ENCODE peak calls at places on chromosomes 12 and 14, in seven cellular contexts. One of them, this sample, is unnamed.

GRCh38 chr12:52063986-52064649 is 5.7 kb upstream of the ATG101 start:
- DNase-seq in H1: no peak
- DNase-seq in HepG2: no peak
- DNase-seq in K562: no peak
- DNase-seq in GM12878: no peak
- DNase-seq in SK-N-SH: no peak
- DNase-seq in HCT116: no peak
- DNase-seq in this sample: no peak

GRCh38 chr12:77841467-77842054 is 10.9 kb downstream of the NAV3 start:
- DNase-seq in HCT116: no peak
- DNase-seq in H1: no peak
- DNase-seq in GM12878: no peak
- DNase-seq in SK-N-SH: no peak
- DNase-seq in K562: no peak
- DNase-seq in HepG2: no peak
- DNase-seq in this sample: no peak

GRCh38 chr14:23577004-23577681 is 1.4 kb downstream of the JPH4 start:
- DNase-seq in K562: no peak
- DNase-seq in SK-N-SH: peak; percentile 92
- DNase-seq in HepG2: no peak
- DNase-seq in HCT116: no peak
- DNase-seq in GM12878: no peak
- DNase-seq in H1: no peak
- DNase-seq in this sample: no peak

GRCh38 chr12:19946549-19946948 is 421.8 kb upstream of the PDE3A start:
- DNase-seq in SK-N-SH: no peak
- DNase-seq in HCT116: no peak
- DNase-seq in H1: no peak
- DNase-seq in GM12878: no peak
- DNase-seq in K562: no peak
- DNase-seq in HepG2: no peak
- DNase-seq in this sample: no peak

GRCh38 chr14:66117600-66117999 is 368.6 kb upstream of the CCDC196 start:
- DNase-seq in HepG2: no peak
- DNase-seq in H1: no peak
- DNase-seq in K562: no peak
- DNase-seq in GM12878: no peak
- DNase-seq in HCT116: peak; percentile 31
- DNase-seq in SK-N-SH: no peak
- DNase-seq in this sample: peak; percentile 59

GRCh38 chr14:89952581-89952980 is 1.9 kb downstream of the EFCAB11 start:
- DNase-seq in GM12878: no peak
- DNase-seq in HCT116: no peak
- DNase-seq in H1: no peak
- DNase-seq in SK-N-SH: no peak
- DNase-seq in K562: no peak
- DNase-seq in HepG2: no peak
- DNase-seq in this sample: no peak

GRCh38 chr12:70719084-70719483 is 81.9 kb upstream of the PTPRB start:
- DNase-seq in K562: no peak
- DNase-seq in HCT116: no peak
- DNase-seq in HepG2: no peak
- DNase-seq in GM12878: no peak
- DNase-seq in SK-N-SH: no peak
- DNase-seq in H1: no peak
- DNase-seq in this sample: no peak

GRCh38 chr12:29223431-29223830 is 74.4 kb downstream of the FAR2 start:
- DNase-seq in H1: no peak
- DNase-seq in HepG2: no peak
- DNase-seq in GM12878: no peak
- DNase-seq in HCT116: no peak
- DNase-seq in SK-N-SH: no peak
- DNase-seq in K562: no peak
- DNase-seq in this sample: no peak

GRCh38 chr12:42508913-42509312 is 80.6 kb downstream of the PRICKLE1 start:
- DNase-seq in HCT116: no peak
- DNase-seq in GM12878: no peak
- DNase-seq in SK-N-SH: no peak
- DNase-seq in K562: no peak
- DNase-seq in H1: no peak
- DNase-seq in HepG2: no peak
- DNase-seq in this sample: no peak

GRCh38 chr12:6852651-6853354 is 853 bp downstream of the USP5 start:
- DNase-seq in HepG2: peak; percentile 35
- DNase-seq in HCT116: no peak
- DNase-seq in K562: peak; percentile 59
- DNase-seq in H1: no peak
- DNase-seq in GM12878: no peak
- DNase-seq in SK-N-SH: peak; percentile 65
- DNase-seq in this sample: no peak

GRCh38 chr14:70188608-70189540 is at the start of gene SLC8A3:
- DNase-seq in SK-N-SH: peak; percentile 85
- DNase-seq in GM12878: no peak
- DNase-seq in H1: no peak
- DNase-seq in K562: no peak
- DNase-seq in HCT116: no peak
- DNase-seq in HepG2: no peak
- DNase-seq in this sample: peak; percentile 71

DNA sequence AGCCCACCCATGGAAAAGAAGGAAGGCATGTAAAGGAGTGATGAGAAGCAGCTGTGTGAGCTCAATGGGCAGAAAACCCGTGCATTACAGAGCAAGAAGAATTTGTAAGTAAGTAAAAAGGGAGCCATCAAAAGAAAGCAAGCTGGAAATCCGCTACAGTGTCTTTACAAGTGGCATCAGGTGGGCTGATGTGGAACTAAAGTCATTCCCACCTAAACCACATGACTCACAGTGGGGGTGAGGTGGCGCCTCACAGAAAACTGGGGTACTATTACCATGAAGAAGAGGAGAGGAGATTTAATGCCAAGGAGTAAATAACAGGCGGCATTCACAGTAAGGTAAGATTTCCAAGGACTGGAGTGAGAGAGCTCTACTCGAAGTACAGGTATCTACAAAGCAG is 48.3 kb downstream of the NDUFA12 start:
- DNase-seq in SK-N-SH: no peak
- DNase-seq in K562: no peak
- DNase-seq in GM12878: no peak
- DNase-seq in HepG2: no peak
- DNase-seq in HCT116: no peak
- DNase-seq in H1: no peak
- DNase-seq in this sample: no peak
- TF ChIP-seq JUND in SK-N-SH: no peak
- TF ChIP-seq JUND in K562: no peak
- TF ChIP-seq JUND in GM12878: no peak
- TF ChIP-seq JUND in HepG2: no peak
- TF ChIP-seq JUND in HCT116: no peak
- TF ChIP-seq JUND in H1: no peak
- TF ChIP-seq JUND in this sample: no peak

DNA sequence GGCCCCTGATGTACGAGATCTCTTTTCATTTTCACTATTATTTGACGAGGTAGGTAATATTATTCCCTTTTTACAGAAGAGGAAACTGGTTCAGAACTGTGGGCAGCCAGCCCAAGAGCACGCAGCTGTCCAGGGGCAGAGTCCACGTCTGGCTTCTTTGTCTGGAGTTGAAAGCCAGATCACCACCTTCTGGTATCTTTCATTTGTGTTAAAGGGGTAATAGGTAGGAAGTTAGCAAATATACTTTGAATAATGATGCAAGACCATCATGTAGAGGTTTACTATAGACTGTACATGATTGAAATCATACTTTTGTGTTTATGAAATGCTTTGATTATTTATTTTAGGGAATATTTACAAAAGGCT is 144.1 kb upstream of the AMIGO2 start:
- DNase-seq in GM12878: no peak
- DNase-seq in HepG2: peak; percentile 64
- DNase-seq in HCT116: no peak
- DNase-seq in H1: no peak
- DNase-seq in SK-N-SH: no peak
- DNase-seq in K562: no peak
- DNase-seq in this sample: no peak
- TF ChIP-seq JUND in GM12878: no peak
- TF ChIP-seq JUND in HepG2: no peak
- TF ChIP-seq JUND in HCT116: no peak
- TF ChIP-seq JUND in H1: no peak
- TF ChIP-seq JUND in SK-N-SH: no peak
- TF ChIP-seq JUND in K562: no peak
- TF ChIP-seq JUND in this sample: no peak

DNA sequence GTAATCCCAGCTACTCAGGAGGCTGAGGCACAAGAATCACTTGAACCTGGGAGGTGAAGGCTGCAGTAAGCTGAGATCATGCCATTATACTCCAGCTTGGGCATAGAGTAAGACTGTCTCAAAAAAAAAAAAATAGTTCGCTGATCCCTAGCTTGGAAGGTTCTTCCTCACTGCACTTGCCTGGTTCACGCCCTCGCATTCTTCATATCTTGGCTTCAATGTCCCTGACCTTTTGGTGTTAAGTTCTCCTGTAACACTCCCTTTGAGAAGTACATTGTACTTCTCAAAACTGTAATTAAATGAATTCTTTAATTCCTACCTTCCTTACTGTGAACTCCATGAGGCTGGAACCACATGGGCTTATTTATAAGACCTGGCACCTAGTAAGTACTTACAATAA is 16.5 kb upstream of the TPCN1 start:
- DNase-seq in GM12878: no peak
- DNase-seq in HCT116: no peak
- DNase-seq in K562: no peak
- DNase-seq in HepG2: no peak
- DNase-seq in SK-N-SH: no peak
- DNase-seq in H1: no peak
- DNase-seq in this sample: no peak
- TF ChIP-seq JUND in GM12878: no peak
- TF ChIP-seq JUND in HCT116: no peak
- TF ChIP-seq JUND in K562: no peak
- TF ChIP-seq JUND in HepG2: no peak
- TF ChIP-seq JUND in SK-N-SH: no peak
- TF ChIP-seq JUND in H1: no peak
- TF ChIP-seq JUND in this sample: no peak

GRCh38 chr12:63304844-63305243 is 153.8 kb upstream of the AVPR1A start:
- DNase-seq in GM12878: no peak
- DNase-seq in HepG2: no peak
- DNase-seq in K562: no peak
- DNase-seq in HCT116: no peak
- DNase-seq in SK-N-SH: no peak
- DNase-seq in H1: no peak
- DNase-seq in this sample: no peak

GRCh38 chr12:63302941-63303536 is 152.0 kb upstream of the AVPR1A start:
- DNase-seq in HepG2: no peak
- DNase-seq in HCT116: no peak
- DNase-seq in GM12878: no peak
- DNase-seq in H1: no peak
- DNase-seq in SK-N-SH: no peak
- DNase-seq in K562: no peak
- DNase-seq in this sample: no peak

GRCh38 chr12:63298386-63298930 is 147.5 kb upstream of the AVPR1A start:
- DNase-seq in SK-N-SH: no peak
- DNase-seq in HCT116: no peak
- DNase-seq in H1: no peak
- DNase-seq in HepG2: no peak
- DNase-seq in K562: no peak
- DNase-seq in GM12878: no peak
- DNase-seq in this sample: no peak

GRCh38 chr12:63302269-63302940 is 151.4 kb upstream of the AVPR1A start:
- DNase-seq in SK-N-SH: no peak
- DNase-seq in K562: no peak
- DNase-seq in H1: no peak
- DNase-seq in HCT116: no peak
- DNase-seq in GM12878: peak; percentile 41
- DNase-seq in HepG2: no peak
- DNase-seq in this sample: no peak

DNA sequence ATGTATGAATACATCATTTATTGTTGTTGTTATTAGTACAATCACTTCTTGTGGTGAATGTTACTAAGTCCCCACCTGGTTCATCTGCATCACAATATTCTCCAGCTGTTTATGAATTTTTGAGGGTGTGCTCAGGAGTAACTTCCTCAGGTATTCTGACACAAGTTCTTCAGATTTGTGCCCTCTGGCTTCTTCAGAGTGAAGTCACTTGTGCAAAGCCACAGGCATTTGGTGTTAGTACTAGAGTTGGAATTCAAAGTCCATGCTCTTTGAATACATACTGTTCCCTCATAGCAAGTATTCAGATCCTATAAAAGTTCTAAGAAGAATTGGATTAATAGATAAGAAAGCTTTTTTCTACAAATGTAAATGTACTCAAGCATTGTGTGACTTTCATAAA is 150.3 kb upstream of the AVPR1A start:
- DNase-seq in HepG2: no peak
- DNase-seq in SK-N-SH: no peak
- DNase-seq in K562: no peak
- DNase-seq in H1: no peak
- DNase-seq in HCT116: no peak
- DNase-seq in GM12878: no peak
- DNase-seq in this sample: no peak
- TF ChIP-seq JUND in HepG2: no peak
- TF ChIP-seq JUND in SK-N-SH: no peak
- TF ChIP-seq JUND in K562: no peak
- TF ChIP-seq JUND in H1: no peak
- TF ChIP-seq JUND in HCT116: no peak
- TF ChIP-seq JUND in GM12878: no peak
- TF ChIP-seq JUND in this sample: no peak

GRCh38 chr12:101927999-101928398 is 50.6 kb downstream of the DRAM1 start:
- DNase-seq in HepG2: no peak
- DNase-seq in H1: no peak
- DNase-seq in SK-N-SH: no peak
- DNase-seq in GM12878: no peak
- DNase-seq in HCT116: no peak
- DNase-seq in K562: no peak
- DNase-seq in this sample: no peak
- TF ChIP-seq JUND in HepG2: no peak
- TF ChIP-seq JUND in H1: no peak
- TF ChIP-seq JUND in SK-N-SH: no peak
- TF ChIP-seq JUND in GM12878: no peak
- TF ChIP-seq JUND in HCT116: no peak
- TF ChIP-seq JUND in K562: no peak
- TF ChIP-seq JUND in this sample: no peak

DNA sequence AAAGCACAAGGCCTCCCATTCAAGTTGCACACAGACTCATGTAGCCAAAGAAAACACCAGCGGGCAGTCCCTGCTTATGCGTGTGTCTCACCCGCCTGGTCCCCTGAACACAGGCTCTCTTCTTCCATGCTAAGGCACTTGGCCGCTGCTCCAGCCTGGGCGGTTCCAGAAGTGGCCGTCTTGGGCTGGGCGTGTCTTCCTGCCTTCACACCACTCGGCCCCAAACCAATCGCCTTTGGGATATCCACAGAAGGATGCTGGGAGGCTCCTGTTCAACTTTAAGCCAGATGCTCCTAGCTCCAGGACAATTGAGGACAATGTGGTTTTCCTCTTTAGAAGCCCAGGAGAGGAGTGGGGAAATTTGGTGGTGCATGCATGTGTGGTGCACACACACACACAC is 2.2 kb downstream of the SCARB1 start:
- DNase-seq in SK-N-SH: no peak
- DNase-seq in HCT116: peak; percentile 53
- DNase-seq in HepG2: no peak
- DNase-seq in GM12878: peak; percentile 39
- DNase-seq in K562: peak; percentile 56
- DNase-seq in H1: no peak
- DNase-seq in this sample: peak; percentile 83
- TF ChIP-seq JUND in SK-N-SH: no peak
- TF ChIP-seq JUND in HCT116: no peak
- TF ChIP-seq JUND in HepG2: no peak
- TF ChIP-seq JUND in GM12878: no peak
- TF ChIP-seq JUND in K562: peak; percentile 13
- TF ChIP-seq JUND in H1: no peak
- TF ChIP-seq JUND in this sample: no peak